ENCODE peak calls at places on chromosomes 2 and 18, in six cellular contexts. One of them, this sample, is unnamed. For H3K4me1, the result is how much of the 10 kb centered on the place peaks cover.

GRCh38 chr18:62366992-62367391 is 41.9 kb downstream of the TNFRSF11A start:
- DNase-seq in pancreas: no peak
- DNase-seq in CD8-positive, alpha-beta T cell: no peak
- DNase-seq in breast epithelium: no peak
- DNase-seq in fibroblast of lung: no peak
- DNase-seq in HCT116: no peak
- DNase-seq in this sample: no peak

GRCh38 chr2:64773461-64774118 is 119.9 kb upstream of the SERTAD2 start:
- DNase-seq in pancreas: peak
- DNase-seq in CD8-positive, alpha-beta T cell: no peak
- DNase-seq in breast epithelium: no peak
- DNase-seq in fibroblast of lung: no peak
- DNase-seq in HCT116: no peak
- DNase-seq in this sample: no peak

GRCh38 chr2:238955648-238956531 is 108.0 kb downstream of the TWIST2 start:
- DNase-seq in pancreas: no peak
- DNase-seq in CD8-positive, alpha-beta T cell: no peak
- DNase-seq in breast epithelium: no peak
- DNase-seq in fibroblast of lung: no peak
- DNase-seq in HCT116: no peak
- DNase-seq in this sample: no peak

GRCh38 chr18:49285627-49286026 is 174.8 kb downstream of the DYM start:
- DNase-seq in pancreas: no peak
- DNase-seq in CD8-positive, alpha-beta T cell: no peak
- DNase-seq in breast epithelium: no peak
- DNase-seq in fibroblast of lung: no peak
- DNase-seq in HCT116: no peak
- DNase-seq in this sample: no peak

GRCh38 chr2:85796549-85797262 is 42.9 kb downstream of the ATOH8 start:
- DNase-seq in pancreas: no peak
- DNase-seq in CD8-positive, alpha-beta T cell: no peak
- DNase-seq in breast epithelium: peak
- DNase-seq in fibroblast of lung: no peak
- DNase-seq in HCT116: no peak
- DNase-seq in this sample: no peak

GRCh38 chr18:7813131-7813530 is 246.0 kb downstream of the PTPRM start:
- DNase-seq in pancreas: no peak
- DNase-seq in CD8-positive, alpha-beta T cell: no peak
- DNase-seq in breast epithelium: no peak
- DNase-seq in fibroblast of lung: no peak
- DNase-seq in HCT116: no peak
- DNase-seq in this sample: no peak

GRCh38 chr2:113135354-113135753 is 8.0 kb downstream of the IL1RN start:
- DNase-seq in pancreas: no peak
- DNase-seq in CD8-positive, alpha-beta T cell: no peak
- DNase-seq in breast epithelium: no peak
- DNase-seq in fibroblast of lung: no peak
- DNase-seq in HCT116: no peak
- DNase-seq in this sample: no peak

GRCh38 chr2:217903859-217904613 is 98.8 kb downstream of the TNS1 start:
- DNase-seq in pancreas: peak
- DNase-seq in CD8-positive, alpha-beta T cell: no peak
- DNase-seq in breast epithelium: no peak
- DNase-seq in fibroblast of lung: peak
- DNase-seq in HCT116: no peak
- DNase-seq in this sample: peak

GRCh38 chr2:77101796-77102452 is 420.3 kb downstream of the LRRTM4 start:
- DNase-seq in pancreas: no peak
- DNase-seq in CD8-positive, alpha-beta T cell: no peak
- DNase-seq in breast epithelium: no peak
- DNase-seq in fibroblast of lung: no peak
- DNase-seq in HCT116: no peak
- DNase-seq in this sample: no peak

GRCh38 chr2:10566021-10566420 is 117.9 kb upstream of the ODC1 start:
- DNase-seq in pancreas: no peak
- DNase-seq in CD8-positive, alpha-beta T cell: no peak
- DNase-seq in breast epithelium: no peak
- DNase-seq in fibroblast of lung: no peak
- DNase-seq in HCT116: no peak
- DNase-seq in this sample: no peak

GRCh38 chr18:51153659-51154371 is 43.7 kb downstream of the MEX3C start:
- DNase-seq in pancreas: no peak
- DNase-seq in CD8-positive, alpha-beta T cell: peak
- DNase-seq in breast epithelium: no peak
- DNase-seq in fibroblast of lung: no peak
- DNase-seq in HCT116: no peak
- DNase-seq in this sample: no peak

GRCh38 chr2:45855374-45855773 is 203.9 kb downstream of the PRKCE start:
- DNase-seq in pancreas: no peak
- DNase-seq in CD8-positive, alpha-beta T cell: no peak
- DNase-seq in breast epithelium: no peak
- DNase-seq in fibroblast of lung: peak
- DNase-seq in HCT116: no peak
- DNase-seq in this sample: no peak

GRCh38 chr2:75157435-75157834 is 41.9 kb downstream of the TACR1 start:
- DNase-seq in pancreas: no peak
- DNase-seq in CD8-positive, alpha-beta T cell: no peak
- DNase-seq in breast epithelium: no peak
- DNase-seq in fibroblast of lung: no peak
- DNase-seq in HCT116: no peak
- DNase-seq in this sample: no peak

GRCh38 chr18:5538541-5538940 is 5.3 kb downstream of the EPB41L3 start:
- DNase-seq in pancreas: no peak
- DNase-seq in CD8-positive, alpha-beta T cell: no peak
- DNase-seq in breast epithelium: no peak
- DNase-seq in fibroblast of lung: no peak
- DNase-seq in HCT116: no peak
- DNase-seq in this sample: no peak

GRCh38 chr2:184197413-184197812 is 400.9 kb upstream of the ZNF804A start:
- DNase-seq in pancreas: no peak
- DNase-seq in CD8-positive, alpha-beta T cell: no peak
- DNase-seq in breast epithelium: no peak
- DNase-seq in fibroblast of lung: no peak
- DNase-seq in HCT116: no peak
- DNase-seq in this sample: no peak

GRCh38 chr18:80033181-80034067 is 810 bp upstream of the RBFA start:
- DNase-seq in pancreas: no peak
- DNase-seq in CD8-positive, alpha-beta T cell: peak
- DNase-seq in breast epithelium: peak
- DNase-seq in fibroblast of lung: peak
- DNase-seq in HCT116: no peak
- DNase-seq in this sample: no peak

GRCh38 chr2:28148000-28148399 is 244.7 kb upstream of the FOSL2 start:
- DNase-seq in pancreas: no peak
- DNase-seq in CD8-positive, alpha-beta T cell: no peak
- DNase-seq in breast epithelium: no peak
- DNase-seq in fibroblast of lung: no peak
- DNase-seq in HCT116: no peak
- DNase-seq in this sample: no peak

GRCh38 chr2:192035731-192036442 is 158.8 kb downstream of the TMEFF2 start:
- DNase-seq in pancreas: no peak
- DNase-seq in CD8-positive, alpha-beta T cell: no peak
- DNase-seq in breast epithelium: no peak
- DNase-seq in fibroblast of lung: peak
- DNase-seq in HCT116: no peak
- DNase-seq in this sample: no peak

GRCh38 chr2:227370791-227371312 is 8.3 kb downstream of the TM4SF20 start:
- DNase-seq in pancreas: no peak
- DNase-seq in CD8-positive, alpha-beta T cell: no peak
- DNase-seq in breast epithelium: no peak
- DNase-seq in fibroblast of lung: peak
- DNase-seq in HCT116: no peak
- DNase-seq in this sample: no peak

GRCh38 chr2:203678971-203679370 is 27.5 kb upstream of the CD28 start:
- DNase-seq in pancreas: no peak
- DNase-seq in CD8-positive, alpha-beta T cell: no peak
- DNase-seq in breast epithelium: no peak
- DNase-seq in fibroblast of lung: no peak
- DNase-seq in HCT116: no peak
- DNase-seq in this sample: no peak

GRCh38 chr18:68017385-68017784 is 500.9 kb upstream of the DSEL start:
- DNase-seq in pancreas: no peak
- DNase-seq in CD8-positive, alpha-beta T cell: no peak
- DNase-seq in breast epithelium: no peak
- DNase-seq in fibroblast of lung: no peak
- DNase-seq in HCT116: no peak
- DNase-seq in this sample: no peak

GRCh38 chr2:174013310-174013751 is 48.2 kb upstream of the SP3 start:
- DNase-seq in pancreas: no peak
- DNase-seq in CD8-positive, alpha-beta T cell: no peak
- DNase-seq in breast epithelium: peak
- DNase-seq in fibroblast of lung: peak
- DNase-seq in HCT116: no peak
- DNase-seq in this sample: no peak

GRCh38 chr2:64770781-64771334 is 117.1 kb upstream of the SERTAD2 start:
- DNase-seq in pancreas: no peak
- DNase-seq in CD8-positive, alpha-beta T cell: no peak
- DNase-seq in breast epithelium: no peak
- DNase-seq in fibroblast of lung: peak
- DNase-seq in HCT116: no peak
- DNase-seq in this sample: no peak

GRCh38 chr2:46082531-46083485 is 214.4 kb upstream of the EPAS1 start:
- DNase-seq in pancreas: no peak
- DNase-seq in CD8-positive, alpha-beta T cell: no peak
- DNase-seq in breast epithelium: no peak
- DNase-seq in fibroblast of lung: peak
- DNase-seq in HCT116: no peak
- DNase-seq in this sample: no peak

GRCh38 chr2:181947273-181947672 is 38.4 kb upstream of the PPP1R1C start:
- DNase-seq in pancreas: no peak
- DNase-seq in CD8-positive, alpha-beta T cell: no peak
- DNase-seq in breast epithelium: no peak
- DNase-seq in fibroblast of lung: no peak
- DNase-seq in HCT116: no peak
- DNase-seq in this sample: no peak

GRCh38 chr2:8614646-8615045 is 67.2 kb upstream of the ID2 start:
- DNase-seq in pancreas: no peak
- DNase-seq in CD8-positive, alpha-beta T cell: no peak
- DNase-seq in breast epithelium: no peak
- DNase-seq in fibroblast of lung: no peak
- DNase-seq in HCT116: no peak
- DNase-seq in this sample: no peak

GRCh38 chr2:85111819-85112281 is 21.3 kb upstream of the TCF7L1 start:
- DNase-seq in pancreas: no peak
- DNase-seq in CD8-positive, alpha-beta T cell: no peak
- DNase-seq in breast epithelium: no peak
- DNase-seq in fibroblast of lung: peak
- DNase-seq in HCT116: no peak
- DNase-seq in this sample: no peak

GRCh38 chr2:166112193-166112605 is 15.6 kb downstream of the SCN1A start:
- DNase-seq in pancreas: no peak
- DNase-seq in CD8-positive, alpha-beta T cell: no peak
- DNase-seq in breast epithelium: no peak
- DNase-seq in fibroblast of lung: no peak
- DNase-seq in HCT116: no peak
- DNase-seq in this sample: no peak

GRCh38 chr2:181724662-181725061 is 44.3 kb upstream of the NEUROD1 start:
- DNase-seq in pancreas: no peak
- DNase-seq in CD8-positive, alpha-beta T cell: no peak
- DNase-seq in breast epithelium: no peak
- DNase-seq in fibroblast of lung: no peak
- DNase-seq in HCT116: no peak
- DNase-seq in this sample: no peak

GRCh38 chr2:205077159-205077558 is 531.9 kb downstream of the PARD3B start:
- DNase-seq in pancreas: no peak
- DNase-seq in CD8-positive, alpha-beta T cell: no peak
- DNase-seq in breast epithelium: no peak
- DNase-seq in fibroblast of lung: no peak
- DNase-seq in HCT116: no peak
- DNase-seq in this sample: no peak

GRCh38 chr2:232316382-232317190 is 62.0 kb upstream of the ALPP start:
- DNase-seq in pancreas: no peak
- DNase-seq in CD8-positive, alpha-beta T cell: no peak
- DNase-seq in breast epithelium: no peak
- DNase-seq in fibroblast of lung: no peak
- DNase-seq in HCT116: no peak
- DNase-seq in this sample: no peak
- H3K4me1 ChIP-seq in pancreas: under half
- H3K4me1 ChIP-seq in CD8-positive, alpha-beta T cell: half or more
- H3K4me1 ChIP-seq in breast epithelium: under half
- H3K4me1 ChIP-seq in fibroblast of lung: under half
- H3K4me1 ChIP-seq in HCT116: under half
- H3K4me1 ChIP-seq in this sample: under half

GRCh38 chr2:101675512-101675911 is 22.0 kb upstream of the MAP4K4 start:
- DNase-seq in pancreas: no peak
- DNase-seq in CD8-positive, alpha-beta T cell: no peak
- DNase-seq in breast epithelium: no peak
- DNase-seq in fibroblast of lung: no peak
- DNase-seq in HCT116: no peak
- DNase-seq in this sample: no peak
- TF ChIP-seq CTCF in pancreas: no peak
- TF ChIP-seq CTCF in CD8-positive, alpha-beta T cell: no peak
- TF ChIP-seq CTCF in breast epithelium: no peak
- TF ChIP-seq CTCF in fibroblast of lung: no peak
- TF ChIP-seq CTCF in HCT116: no peak
- TF ChIP-seq CTCF in this sample: no peak

GRCh38 chr2:100978582-100979051 is 23.5 kb upstream of the RPL31 start:
- DNase-seq in pancreas: no peak
- DNase-seq in CD8-positive, alpha-beta T cell: no peak
- DNase-seq in breast epithelium: no peak
- DNase-seq in fibroblast of lung: peak
- DNase-seq in HCT116: no peak
- DNase-seq in this sample: no peak
- H3K4me3 ChIP-seq in pancreas: no peak
- H3K4me3 ChIP-seq in CD8-positive, alpha-beta T cell: no peak
- H3K4me3 ChIP-seq in breast epithelium: no peak
- H3K4me3 ChIP-seq in fibroblast of lung: no peak
- H3K4me3 ChIP-seq in HCT116: no peak
- H3K4me3 ChIP-seq in this sample: no peak

GRCh38 chr2:233356546-233357308 is 2.4 kb downstream of the DGKD start:
- DNase-seq in pancreas: no peak
- DNase-seq in CD8-positive, alpha-beta T cell: no peak
- DNase-seq in breast epithelium: no peak
- DNase-seq in fibroblast of lung: no peak
- DNase-seq in HCT116: no peak
- DNase-seq in this sample: no peak
- H3K4me1 ChIP-seq in pancreas: under half
- H3K4me1 ChIP-seq in CD8-positive, alpha-beta T cell: half or more
- H3K4me1 ChIP-seq in breast epithelium: under half
- H3K4me1 ChIP-seq in fibroblast of lung: under half
- H3K4me1 ChIP-seq in HCT116: under half
- H3K4me1 ChIP-seq in this sample: half or more

GRCh38 chr2:43950383-43951008 is 45.3 kb downstream of the LRPPRC start:
- DNase-seq in pancreas: no peak
- DNase-seq in CD8-positive, alpha-beta T cell: no peak
- DNase-seq in breast epithelium: no peak
- DNase-seq in fibroblast of lung: peak
- DNase-seq in HCT116: peak
- DNase-seq in this sample: no peak
- TF ChIP-seq CTCF in pancreas: no peak
- TF ChIP-seq CTCF in CD8-positive, alpha-beta T cell: peak
- TF ChIP-seq CTCF in breast epithelium: peak
- TF ChIP-seq CTCF in fibroblast of lung: peak
- TF ChIP-seq CTCF in HCT116: peak
- TF ChIP-seq CTCF in this sample: no peak

This sample was measured in stomach.